ENCODE peak calls at places on chromosome 11, in six cellular contexts. One of them, this sample, is unnamed.

GRCh38 chr11:60763692-60764369 is 7.2 kb downstream of the MS4A15 start:
- DNase-seq in right lobe of liver: no peak
- DNase-seq in NB4: no peak
- DNase-seq in tibial nerve: no peak
- DNase-seq in vagina: no peak
- DNase-seq in breast epithelium: no peak
- DNase-seq in this sample: no peak

GRCh38 chr11:74981888-74982287 is 6.8 kb upstream of the NEU3 start:
- DNase-seq in tibial nerve: no peak
- DNase-seq in right lobe of liver: no peak
- DNase-seq in breast epithelium: no peak
- DNase-seq in NB4: no peak
- DNase-seq in vagina: no peak
- DNase-seq in this sample: no peak

GRCh38 chr11:1102221-1102971 is 27.7 kb downstream of the MUC2 start:
- DNase-seq in vagina: no peak
- DNase-seq in tibial nerve: no peak
- DNase-seq in breast epithelium: no peak
- DNase-seq in right lobe of liver: no peak
- DNase-seq in NB4: no peak
- DNase-seq in this sample: no peak

GRCh38 chr11:48037709-48038468 is 57.5 kb downstream of the PTPRJ start:
- DNase-seq in NB4: no peak
- DNase-seq in tibial nerve: no peak
- DNase-seq in breast epithelium: no peak
- DNase-seq in vagina: no peak
- DNase-seq in right lobe of liver: no peak
- DNase-seq in this sample: no peak

GRCh38 chr11:129368889-129369672 is 6.6 kb upstream of the BARX2 start:
- DNase-seq in NB4: no peak
- DNase-seq in tibial nerve: no peak
- DNase-seq in right lobe of liver: no peak
- DNase-seq in vagina: no peak
- DNase-seq in breast epithelium: no peak
- DNase-seq in this sample: no peak

GRCh38 chr11:68950268-68950667 is 30.5 kb downstream of the MRGPRD start:
- DNase-seq in right lobe of liver: no peak
- DNase-seq in tibial nerve: no peak
- DNase-seq in vagina: no peak
- DNase-seq in NB4: peak; percentile 48
- DNase-seq in breast epithelium: no peak
- DNase-seq in this sample: no peak

GRCh38 chr11:69935941-69936505 is 116.8 kb upstream of the FGF3 start:
- DNase-seq in breast epithelium: no peak
- DNase-seq in NB4: no peak
- DNase-seq in right lobe of liver: no peak
- DNase-seq in tibial nerve: no peak
- DNase-seq in vagina: no peak
- DNase-seq in this sample: no peak

GRCh38 chr11:95764267-95764898 is 25.2 kb downstream of the FAM76B start:
- DNase-seq in right lobe of liver: no peak
- DNase-seq in NB4: peak; percentile 71
- DNase-seq in vagina: no peak
- DNase-seq in tibial nerve: no peak
- DNase-seq in breast epithelium: no peak
- DNase-seq in this sample: no peak

GRCh38 chr11:18429349-18429748 is 17.2 kb downstream of the LDHC start:
- DNase-seq in vagina: no peak
- DNase-seq in breast epithelium: no peak
- DNase-seq in right lobe of liver: no peak
- DNase-seq in NB4: no peak
- DNase-seq in tibial nerve: no peak
- DNase-seq in this sample: no peak

GRCh38 chr11:57735655-57736298 is 5.5 kb upstream of the SELENOH start:
- DNase-seq in tibial nerve: no peak
- DNase-seq in NB4: no peak
- DNase-seq in breast epithelium: no peak
- DNase-seq in right lobe of liver: no peak
- DNase-seq in vagina: no peak
- DNase-seq in this sample: no peak

GRCh38 chr11:83566948-83567347 is 280.8 kb upstream of the CCDC90B start:
- DNase-seq in right lobe of liver: no peak
- DNase-seq in breast epithelium: no peak
- DNase-seq in tibial nerve: no peak
- DNase-seq in vagina: no peak
- DNase-seq in NB4: peak; percentile 16
- DNase-seq in this sample: no peak

GRCh38 chr11:84249344-84250135 is 963.4 kb upstream of the CCDC90B start:
- DNase-seq in vagina: no peak
- DNase-seq in tibial nerve: no peak
- DNase-seq in breast epithelium: no peak
- DNase-seq in NB4: peak; percentile 13
- DNase-seq in right lobe of liver: peak; percentile 62
- DNase-seq in this sample: no peak

GRCh38 chr11:70467196-70468085 is 69.1 kb downstream of the CTTN start:
- DNase-seq in right lobe of liver: no peak
- DNase-seq in tibial nerve: peak; percentile 83
- DNase-seq in breast epithelium: peak; percentile 40
- DNase-seq in NB4: peak; percentile 61
- DNase-seq in vagina: no peak
- DNase-seq in this sample: no peak

GRCh38 chr11:201936-202335 is 5.3 kb downstream of the BET1L start:
- DNase-seq in vagina: no peak
- DNase-seq in NB4: peak; percentile 53
- DNase-seq in breast epithelium: no peak
- DNase-seq in tibial nerve: no peak
- DNase-seq in right lobe of liver: no peak
- DNase-seq in this sample: no peak

GRCh38 chr11:12207384-12208150 is 97.2 kb downstream of the MICAL2 start:
- DNase-seq in NB4: no peak
- DNase-seq in right lobe of liver: no peak
- DNase-seq in vagina: no peak
- DNase-seq in breast epithelium: no peak
- DNase-seq in tibial nerve: no peak
- DNase-seq in this sample: no peak

GRCh38 chr11:128904303-128904871 is 13.2 kb downstream of the KCNJ5 start:
- DNase-seq in vagina: no peak
- DNase-seq in tibial nerve: no peak
- DNase-seq in NB4: peak; percentile 28
- DNase-seq in breast epithelium: no peak
- DNase-seq in right lobe of liver: no peak
- DNase-seq in this sample: no peak

GRCh38 chr11:17145972-17146371 is 61.8 kb downstream of the PIK3C2A start:
- DNase-seq in breast epithelium: no peak
- DNase-seq in tibial nerve: no peak
- DNase-seq in NB4: no peak
- DNase-seq in vagina: no peak
- DNase-seq in right lobe of liver: no peak
- DNase-seq in this sample: no peak

GRCh38 chr11:111307472-111308108 is 9.2 kb downstream of the POU2AF3 start:
- DNase-seq in tibial nerve: no peak
- DNase-seq in right lobe of liver: no peak
- DNase-seq in vagina: no peak
- DNase-seq in breast epithelium: no peak
- DNase-seq in NB4: no peak
- DNase-seq in this sample: no peak

GRCh38 chr11:74749965-74750296 is 1.3 kb downstream of the RNF169 start:
- DNase-seq in right lobe of liver: no peak
- DNase-seq in vagina: no peak
- DNase-seq in tibial nerve: no peak
- DNase-seq in NB4: no peak
- DNase-seq in breast epithelium: no peak
- DNase-seq in this sample: no peak

GRCh38 chr11:118618115-118618990 is 10.9 kb downstream of the PHLDB1 start:
- DNase-seq in breast epithelium: peak; percentile 96
- DNase-seq in vagina: no peak
- DNase-seq in tibial nerve: peak; percentile 62
- DNase-seq in NB4: no peak
- DNase-seq in right lobe of liver: no peak
- DNase-seq in this sample: no peak

GRCh38 chr11:77126861-77127673 is 979 bp upstream of the MYO7A start:
- DNase-seq in NB4: peak; percentile 53
- DNase-seq in breast epithelium: no peak
- DNase-seq in tibial nerve: peak; percentile 39
- DNase-seq in right lobe of liver: peak; percentile 75
- DNase-seq in vagina: no peak
- DNase-seq in this sample: no peak

GRCh38 chr11:84558085-84558905 is 1068.8 kb downstream of the DLG2 start:
- DNase-seq in NB4: peak; percentile 62
- DNase-seq in breast epithelium: no peak
- DNase-seq in vagina: no peak
- DNase-seq in tibial nerve: peak; percentile 13
- DNase-seq in right lobe of liver: no peak
- DNase-seq in this sample: no peak

GRCh38 chr11:77346906-77347603 is 45.6 kb upstream of the GDPD4 start:
- DNase-seq in right lobe of liver: no peak
- DNase-seq in breast epithelium: no peak
- DNase-seq in vagina: no peak
- DNase-seq in NB4: no peak
- DNase-seq in tibial nerve: no peak
- DNase-seq in this sample: no peak

GRCh38 chr11:61826930-61827572 is 1.0 kb upstream of the FADS2 start:
- DNase-seq in tibial nerve: peak; percentile 31
- DNase-seq in right lobe of liver: no peak
- DNase-seq in NB4: peak; percentile 88
- DNase-seq in breast epithelium: no peak
- DNase-seq in vagina: no peak
- DNase-seq in this sample: no peak

GRCh38 chr11:118138839-118139420 is 13.7 kb downstream of the SCN4B start:
- DNase-seq in vagina: no peak
- DNase-seq in breast epithelium: no peak
- DNase-seq in right lobe of liver: no peak
- DNase-seq in tibial nerve: no peak
- DNase-seq in NB4: no peak
- DNase-seq in this sample: no peak

GRCh38 chr11:111602865-111603632 is 800 bp downstream of the SIK2 start:
- DNase-seq in NB4: peak; percentile 57
- DNase-seq in right lobe of liver: peak; percentile 52
- DNase-seq in vagina: no peak
- DNase-seq in breast epithelium: peak; percentile 31
- DNase-seq in tibial nerve: peak; percentile 24
- DNase-seq in this sample: no peak

GRCh38 chr11:111419641-111420327 is 40.7 kb upstream of the POU2AF1 start:
- DNase-seq in NB4: no peak
- DNase-seq in breast epithelium: peak; percentile 91
- DNase-seq in right lobe of liver: peak; percentile 85
- DNase-seq in vagina: no peak
- DNase-seq in tibial nerve: no peak
- DNase-seq in this sample: no peak

GRCh38 chr11:78244080-78244479 is 55.4 kb downstream of the USP35 start:
- DNase-seq in tibial nerve: no peak
- DNase-seq in vagina: no peak
- DNase-seq in NB4: no peak
- DNase-seq in breast epithelium: no peak
- DNase-seq in right lobe of liver: no peak
- DNase-seq in this sample: no peak

GRCh38 chr11:116661056-116661455 is 111.7 kb downstream of the BUD13 start:
- DNase-seq in right lobe of liver: peak; percentile 86
- DNase-seq in tibial nerve: no peak
- DNase-seq in vagina: peak; percentile 72
- DNase-seq in NB4: no peak
- DNase-seq in breast epithelium: no peak
- DNase-seq in this sample: no peak

DNA sequence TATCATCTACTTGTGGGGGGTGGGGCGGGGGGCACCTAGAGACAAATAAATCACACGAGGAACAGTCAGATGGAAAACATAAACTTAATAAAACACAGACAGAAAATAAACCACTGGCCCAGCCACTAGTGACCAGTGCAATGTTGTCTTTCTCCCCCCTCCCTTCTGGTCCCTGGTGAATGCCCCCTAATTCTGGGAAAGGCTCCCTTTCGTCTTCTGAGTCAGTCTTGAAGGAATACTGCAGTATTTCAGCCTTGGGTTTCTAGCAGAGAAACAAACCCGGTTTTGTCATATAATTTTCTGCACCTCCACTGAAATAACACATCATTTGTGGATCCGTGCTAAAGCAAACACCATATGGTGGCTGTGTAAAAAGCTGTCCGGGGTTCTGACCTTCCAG is 101.7 kb downstream of the ABTB2 start:
- DNase-seq in vagina: no peak
- DNase-seq in breast epithelium: no peak
- DNase-seq in NB4: no peak
- DNase-seq in right lobe of liver: no peak
- DNase-seq in tibial nerve: no peak
- DNase-seq in this sample: no peak
- TF ChIP-seq POLR2A in vagina: no peak
- TF ChIP-seq POLR2A in breast epithelium: no peak
- TF ChIP-seq POLR2A in NB4: no peak
- TF ChIP-seq POLR2A in right lobe of liver: no peak
- TF ChIP-seq POLR2A in tibial nerve: no peak
- TF ChIP-seq POLR2A in this sample: no peak

DNA sequence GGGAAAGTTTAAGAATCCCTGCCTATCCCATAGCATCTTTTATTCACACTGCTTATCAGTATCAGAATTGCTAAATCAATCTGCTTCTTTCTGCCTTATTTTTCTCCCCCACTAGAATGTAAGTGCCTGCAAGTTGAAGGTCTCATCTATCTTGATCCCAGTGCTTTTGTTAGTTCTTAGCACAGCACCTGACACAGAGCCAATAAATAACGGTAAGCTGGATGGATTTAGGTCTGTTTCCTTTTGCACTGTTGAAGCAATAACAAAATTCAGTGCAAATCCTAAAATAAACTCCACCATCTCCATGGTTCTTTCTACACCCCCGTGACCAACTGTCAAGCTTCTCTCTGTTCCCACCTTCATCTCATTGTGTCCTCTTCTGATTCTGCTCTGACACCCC is 36.7 kb upstream of the CD44 start:
- DNase-seq in breast epithelium: no peak
- DNase-seq in vagina: no peak
- DNase-seq in NB4: no peak
- DNase-seq in tibial nerve: no peak
- DNase-seq in right lobe of liver: no peak
- DNase-seq in this sample: no peak
- H3K4me3 ChIP-seq in breast epithelium: no peak overlapping the region
- H3K4me3 ChIP-seq in vagina: no peak overlapping the region
- H3K4me3 ChIP-seq in NB4: no peak overlapping the region
- H3K4me3 ChIP-seq in tibial nerve: no peak overlapping the region
- H3K4me3 ChIP-seq in right lobe of liver: no peak overlapping the region
- H3K4me3 ChIP-seq in this sample: no peak overlapping the region

GRCh38 chr11:65578667-65579066 is 2.8 kb downstream of the EHBP1L1 start:
- DNase-seq in right lobe of liver: no peak
- DNase-seq in vagina: no peak
- DNase-seq in NB4: no peak
- DNase-seq in breast epithelium: no peak
- DNase-seq in tibial nerve: no peak
- DNase-seq in this sample: no peak
- TF ChIP-seq POLR2A in right lobe of liver: no peak
- TF ChIP-seq POLR2A in vagina: no peak
- TF ChIP-seq POLR2A in NB4: no peak
- TF ChIP-seq POLR2A in breast epithelium: no peak
- TF ChIP-seq POLR2A in tibial nerve: no peak
- TF ChIP-seq POLR2A in this sample: no peak

DNA sequence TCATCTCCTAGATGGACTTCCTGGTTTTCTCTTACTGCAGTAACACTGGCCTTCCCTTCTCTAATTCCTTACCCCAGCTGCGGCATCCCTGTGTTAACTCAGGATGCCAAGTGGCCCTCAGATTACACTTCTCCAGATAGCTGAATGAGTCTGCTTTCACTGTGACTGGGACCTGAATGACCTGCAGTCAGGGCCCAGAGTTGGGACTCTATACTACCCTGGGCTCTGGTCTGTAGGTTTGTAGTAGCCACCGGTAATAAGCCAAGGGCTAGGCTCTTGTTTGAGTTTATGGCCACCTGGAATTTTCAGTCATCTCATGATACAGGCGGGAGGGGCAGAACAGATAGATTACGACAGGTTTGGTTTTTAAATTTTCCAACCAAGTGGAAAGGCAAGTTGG is 24.1 kb downstream of the TUB start:
- DNase-seq in breast epithelium: no peak
- DNase-seq in vagina: no peak
- DNase-seq in right lobe of liver: no peak
- DNase-seq in tibial nerve: no peak
- DNase-seq in NB4: no peak
- DNase-seq in this sample: no peak
- H3K4me3 ChIP-seq in breast epithelium: no peak overlapping the region
- H3K4me3 ChIP-seq in vagina: no peak overlapping the region
- H3K4me3 ChIP-seq in right lobe of liver: no peak overlapping the region
- H3K4me3 ChIP-seq in tibial nerve: no peak overlapping the region
- H3K4me3 ChIP-seq in NB4: no peak overlapping the region
- H3K4me3 ChIP-seq in this sample: no peak overlapping the region